ENCODE peak calls at places on chromosomes 5 and 9, in nine cellular contexts. D, J, P, O, A, M, R, V and L are unnamed samples.

GRCh38 chr5:158992104-158992740 is 107.5 kb downstream of the EBF1 start:
- DNase-seq in D (no peak), J (no peak), P (no peak), O (no peak), A (no peak), M (peak; percentile 95), R (no peak), V (no peak), L (peak; percentile 81)

GRCh38 chr5:68555891-68556689 is 340.5 kb downstream of the PIK3R1 start:
- DNase-seq in D (no peak), J (no peak), P (no peak), O (no peak), A (no peak), M (no peak), R (no peak), V (no peak), L (peak; percentile 31)

GRCh38 chr9:128823903-128824406 is 5.6 kb downstream of the SPOUT1 start:
- DNase-seq in D (no peak), J (no peak), P (no peak), O (no peak), A (no peak), M (no peak), R (no peak), V (no peak), L (no peak)

GRCh38 chr5:1437452-1437851 is 7.8 kb downstream of the SLC6A3 start:
- DNase-seq in D (no peak), J (no peak), P (peak; percentile 43), O (no peak), A (peak; percentile 26), M (peak; percentile 3), R (peak; percentile 31), V (peak; percentile 45), L (peak; percentile 53)

GRCh38 chr5:6291961-6292360 is 86.4 kb downstream of the MED10 start:
- DNase-seq in D (no peak), J (no peak), P (no peak), O (no peak), A (no peak), M (no peak), R (peak; percentile 9), V (peak; percentile 40), L (peak; percentile 11)

GRCh38 chr9:106892632-106893031 is 29.7 kb downstream of the ZNF462 start:
- DNase-seq in D (no peak), J (no peak), P (no peak), O (no peak), A (peak; percentile 98), M (peak; percentile 92), R (peak; percentile 98), V (peak; percentile 68), L (peak; percentile 99)

GRCh38 chr5:180802325-180803180 is at the start of gene MGAT1:
- DNase-seq in D (peak; percentile 65), J (peak; percentile 95), P (peak; percentile 89), O (peak; percentile 55), A (peak; percentile 83), M (peak; percentile 62), R (peak; percentile 64), V (peak; percentile 91), L (peak; percentile 92)

GRCh38 chr9:7967851-7968250 is 168.3 kb upstream of the DMAC1 start:
- DNase-seq in D (no peak), J (no peak), P (peak; percentile 44), O (no peak), A (no peak), M (no peak), R (no peak), V (no peak), L (no peak)

GRCh38 chr9:110058304-110058953 is 149.5 kb downstream of the C9orf152 start:
- DNase-seq in D (peak; percentile 24), J (peak; percentile 67), P (peak; percentile 41), O (no peak), A (peak; percentile 52), M (no peak), R (no peak), V (peak; percentile 36), L (peak; percentile 71)

GRCh38 chr9:137731947-137732813 is 113.4 kb downstream of the EHMT1 start:
- DNase-seq in D (no peak), J (no peak), P (no peak), O (no peak), A (no peak), M (no peak), R (no peak), V (no peak), L (no peak)

GRCh38 chr9:99431103-99431502 is 209.0 kb downstream of the SEC61B start:
- DNase-seq in D (no peak), J (no peak), P (no peak), O (no peak), A (peak; percentile 66), M (no peak), R (no peak), V (no peak), L (peak; percentile 73)